ENCODE peak calls at places on chromosomes 13 and 19, in five cellular contexts. One of them, this sample, is unnamed.

GRCh38 chr19:40831502-40832430 is 18.5 kb downstream of the CYP2A6 start:
- DNase-seq in WERI-Rb-1: no peak
- DNase-seq in GOT3: no peak
- DNase-seq in amygdala: no peak
- DNase-seq in amniotic stem cell: peak; percentile 77
- DNase-seq in this sample: no peak

GRCh38 chr13:109871018-109871370 is 84.6 kb upstream of the IRS2 start:
- DNase-seq in GOT3: no peak
- DNase-seq in WERI-Rb-1: no peak
- DNase-seq in amygdala: no peak
- DNase-seq in amniotic stem cell: no peak
- DNase-seq in this sample: no peak

GRCh38 chr13:100063333-100063732 is 25.6 kb upstream of the PCCA start:
- DNase-seq in amygdala: no peak
- DNase-seq in GOT3: no peak
- DNase-seq in WERI-Rb-1: no peak
- DNase-seq in amniotic stem cell: no peak
- DNase-seq in this sample: no peak

GRCh38 chr19:51916167-51916566 is 11.1 kb upstream of the ZNF613 start:
- DNase-seq in WERI-Rb-1: no peak
- DNase-seq in GOT3: no peak
- DNase-seq in amniotic stem cell: no peak
- DNase-seq in amygdala: no peak
- DNase-seq in this sample: no peak

GRCh38 chr19:10718205-10719196 is 622 bp downstream of the DNM2 start:
- DNase-seq in GOT3: no peak
- DNase-seq in amniotic stem cell: no peak
- DNase-seq in amygdala: no peak
- DNase-seq in WERI-Rb-1: peak; percentile 40
- DNase-seq in this sample: no peak

GRCh38 chr13:39415403-39415802 is 187.6 kb downstream of the LHFPL6 start:
- DNase-seq in amniotic stem cell: no peak
- DNase-seq in amygdala: no peak
- DNase-seq in GOT3: no peak
- DNase-seq in WERI-Rb-1: peak; percentile 40
- DNase-seq in this sample: peak; percentile 1

GRCh38 chr13:55244991-55245644 is 1895.6 kb upstream of the PRR20A start:
- DNase-seq in amygdala: no peak
- DNase-seq in amniotic stem cell: no peak
- DNase-seq in WERI-Rb-1: peak; percentile 9
- DNase-seq in GOT3: no peak
- DNase-seq in this sample: no peak

GRCh38 chr19:38385804-38386257 is 2.0 kb downstream of the GGN start:
- DNase-seq in amniotic stem cell: no peak
- DNase-seq in WERI-Rb-1: no peak
- DNase-seq in amygdala: no peak
- DNase-seq in GOT3: no peak
- DNase-seq in this sample: no peak

GRCh38 chr13:113144255-113144629 is 14.2 kb upstream of the PROZ start:
- DNase-seq in amygdala: no peak
- DNase-seq in GOT3: no peak
- DNase-seq in amniotic stem cell: no peak
- DNase-seq in WERI-Rb-1: peak; percentile 5
- DNase-seq in this sample: no peak

GRCh38 chr19:30686252-30686762 is 314.1 kb downstream of the ZNF536 start:
- DNase-seq in WERI-Rb-1: peak; percentile 36
- DNase-seq in amygdala: no peak
- DNase-seq in amniotic stem cell: no peak
- DNase-seq in GOT3: no peak
- DNase-seq in this sample: no peak